ENCODE peak calls at places on chromosomes 7 and 10, in eight cellular contexts. C is fibroblast of pulmonary artery, Q is left cardiac atrium, R is GDM1, J is epithelial cell of proximal tubule, F is A172, Z is COLO829, D is GF-D8. A is an unnamed sample.

GRCh38 chr10:63264852-63265617 is 131.9 kb downstream of the NRBF2 start:
- DNase-seq in D (peak; percentile 38), Z (no peak), C (peak; percentile 64), J (no peak), Q (no peak), F (peak; percentile 45), R (peak; percentile 12), A (no peak)

GRCh38 chr7:52088008-52088787 is 771.6 kb upstream of the COBL start:
- DNase-seq in F (no peak), Q (peak; percentile 22), R (no peak), D (no peak), Z (no peak), J (no peak), C (no peak), A (peak; percentile 83)

GRCh38 chr10:61135276-61135721 is 191.3 kb upstream of the RHOBTB1 start:
- DNase-seq in Q (no peak), J (no peak), C (no peak), D (no peak), Z (no peak), F (no peak), R (no peak), A (peak; percentile 12)

GRCh38 chr7:90474284-90475210 is 5.1 kb downstream of the PTTG1IP2 start:
- DNase-seq in Q (no peak), D (no peak), Z (no peak), C (peak; percentile 90), J (peak; percentile 66), R (no peak), F (peak; percentile 97), A (no peak)

GRCh38 chr10:4632757-4633156 is 193.2 kb upstream of the AKR1E2 start:
- DNase-seq in F (no peak), Z (no peak), J (no peak), D (no peak), C (no peak), Q (no peak), R (no peak), A (no peak)

GRCh38 chr7:21281193-21281592 is 146.7 kb upstream of the SP4 start:
- DNase-seq in D (no peak), C (no peak), F (no peak), Q (no peak), R (no peak), J (no peak), Z (no peak), A (no peak)

GRCh38 chr10:113087082-113088029 is 137.3 kb downstream of the TCF7L2 start:
- DNase-seq in F (peak; percentile 99), J (peak; percentile 97), R (no peak), D (no peak), C (peak; percentile 100), Q (peak; percentile 76), Z (peak; percentile 76), A (no peak)

GRCh38 chr7:128166603-128167315 is 74.3 kb upstream of the LEP start:
- DNase-seq in R (no peak), Q (no peak), F (no peak), C (no peak), J (no peak), D (no peak), Z (no peak), A (peak; percentile 54)

GRCh38 chr7:98376719-98377118 is 24.2 kb downstream of the BAIAP2L1 start:
- DNase-seq in J (no peak), D (no peak), Q (no peak), R (no peak), F (no peak), C (no peak), Z (no peak), A (no peak)

GRCh38 chr7:5774136-5774535 is 7.3 kb downstream of the RNF216 start:
- DNase-seq in J (no peak), Q (no peak), D (no peak), Z (no peak), C (no peak), R (no peak), F (no peak), A (no peak)

GRCh38 chr7:82624337-82624736 is 180.8 kb upstream of the CACNA2D1 start:
- DNase-seq in C (peak; percentile 74), Z (no peak), F (peak; percentile 27), R (no peak), D (no peak), J (no peak), Q (no peak), A (no peak)

GRCh38 chr7:23680417-23681405 is 712 bp downstream of the FAM221A start:
- DNase-seq in C (peak; percentile 32), Q (peak; percentile 63), Z (no peak), R (no peak), D (peak; percentile 72), J (no peak), F (peak; percentile 60), A (peak; percentile 86)